ENCODE peak calls at places on chromosomes 11 and 22, in ten cellular contexts. J, O, K, X, D, Y, N, U, Q and L are unnamed samples. For H3K4me1, the result is how much of the 10 kb centered on the place peaks cover.

GRCh38 chr11:115590254-115590653 is 86.0 kb upstream of the CADM1 start:
- DNase-seq in J (peak), Q (no peak), Y (no peak), K (no peak), N (no peak), O (peak), U (no peak), D (peak), X (no peak), L (no peak)

GRCh38 chr22:46881373-46882118 is 119.1 kb downstream of the TBC1D22A start:
- DNase-seq in O (no peak), Q (no peak), U (no peak), N (no peak), X (peak), Y (no peak), K (peak), J (peak), D (no peak), L (no peak)

GRCh38 chr11:133950874-133951483 is 5.8 kb downstream of the IGSF9B start:
- DNase-seq in D (peak), X (no peak), N (peak), J (peak), K (no peak), Q (no peak), O (peak), U (no peak), Y (no peak), L (peak)

GRCh38 chr11:8093931-8094575 is 13.0 kb downstream of the TUB start:
- DNase-seq in O (no peak), K (peak), Q (peak), X (no peak), J (no peak), N (no peak), Y (peak), D (no peak), U (no peak), L (no peak)

GRCh38 chr22:45212306-45212709 is 28.4 kb downstream of the KIAA0930 start:
- DNase-seq in D (peak), U (no peak), O (peak), Y (peak), K (peak), J (peak), N (peak), Q (peak), X (peak), L (peak)

GRCh38 chr11:101885631-101886030 is 29.2 kb upstream of the CEP126 start:
- DNase-seq in O (no peak), D (no peak), J (no peak), N (no peak), K (no peak), X (no peak), Q (no peak), Y (no peak), U (no peak), L (no peak)

GRCh38 chr22:23874871-23875270 is 17.2 kb downstream of the SLC2A11 start:
- DNase-seq in O (no peak), K (no peak), Q (no peak), J (no peak), D (no peak), U (no peak), X (no peak), N (no peak), Y (no peak), L (no peak)

GRCh38 chr11:111910637-111911562 is 670 bp downstream of the CRYAB start:
- DNase-seq in X (no peak), Q (no peak), J (peak), U (no peak), K (no peak), Y (no peak), O (peak), N (no peak), D (no peak), L (no peak)

GRCh38 chr11:56905936-56906335 is 82.8 kb upstream of the OR5AK2 start:
- DNase-seq in N (no peak), Q (no peak), D (no peak), K (no peak), Y (no peak), J (no peak), U (no peak), O (no peak), X (no peak), L (no peak)

GRCh38 chr11:106399075-106399500 is 321.6 kb downstream of the AASDHPPT start:
- DNase-seq in O (no peak), Y (no peak), J (no peak), X (peak), U (no peak), N (peak), K (peak), Q (peak), D (no peak), L (peak)

GRCh38 chr11:135027461-135027860 is 615.4 kb upstream of the B3GAT1 start:
- DNase-seq in J (no peak), K (peak), O (peak), D (peak), N (no peak), Q (no peak), Y (no peak), U (peak), X (peak), L (peak)

GRCh38 chr11:40292636-40293585 is 1166.5 kb downstream of the LRRC4C start:
- DNase-seq in N (no peak), U (no peak), J (no peak), D (peak), Q (no peak), Y (peak), X (peak), O (no peak), K (no peak), L (peak)

GRCh38 chr22:44363980-44364749 is 51.4 kb upstream of the SHISAL1 start:
- DNase-seq in X (no peak), N (peak), K (no peak), D (no peak), U (no peak), O (no peak), Y (peak), J (peak), Q (peak), L (peak)

GRCh38 chr11:102560555-102561011 is 30.0 kb upstream of the MMP7 start:
- DNase-seq in O (no peak), Q (no peak), X (peak), Y (peak), J (no peak), K (peak), N (no peak), U (no peak), D (no peak), L (no peak)

GRCh38 chr11:134118016-134118415 is 49.1 kb downstream of the JAM3 start:
- DNase-seq in D (no peak), U (no peak), Y (no peak), K (no peak), X (no peak), J (no peak), N (no peak), Q (no peak), O (no peak), L (no peak)

GRCh38 chr22:48782817-48783511 is 1044.7 kb downstream of the BRD1 start:
- DNase-seq in J (no peak), Y (peak), Q (peak), K (no peak), D (no peak), X (no peak), N (no peak), U (peak), O (no peak), L (peak)

GRCh38 chr11:62195945-62196344 is 5.9 kb downstream of the SCGB1D1 start:
- DNase-seq in Q (no peak), X (no peak), J (no peak), U (no peak), D (peak), K (no peak), O (no peak), Y (no peak), N (no peak), L (no peak)

GRCh38 chr11:132472411-132473205 is 1059.7 kb downstream of the OPCML start:
- DNase-seq in Q (no peak), J (no peak), O (no peak), D (no peak), X (no peak), N (no peak), U (no peak), Y (no peak), K (peak), L (no peak)

GRCh38 chr11:96284401-96284800 is 58.6 kb downstream of the MAML2 start:
- DNase-seq in Y (no peak), X (no peak), N (no peak), O (no peak), K (no peak), D (no peak), Q (no peak), J (no peak), U (no peak), L (no peak)

GRCh38 chr11:26622201-26622600 is 50.1 kb upstream of the MUC15 start:
- DNase-seq in Y (no peak), K (no peak), J (no peak), N (no peak), U (no peak), X (no peak), Q (no peak), O (no peak), D (no peak), L (no peak)

GRCh38 chr22:21762712-21763581 is 27.4 kb upstream of the YPEL1 start:
- DNase-seq in X (no peak), D (no peak), J (no peak), K (no peak), Y (no peak), U (no peak), N (no peak), Q (no peak), O (no peak), L (no peak)

GRCh38 chr22:17739196-17739975 is 34.9 kb downstream of the BID start:
- DNase-seq in J (no peak), X (no peak), Q (no peak), N (no peak), D (no peak), U (no peak), O (no peak), K (no peak), Y (no peak), L (no peak)

GRCh38 chr11:78080818-78081495 is 1.3 kb upstream of the NDUFC2 start:
- DNase-seq in J (no peak), U (no peak), N (no peak), O (no peak), X (peak), D (peak), Q (no peak), Y (no peak), K (no peak), L (no peak)

GRCh38 chr11:7563269-7563668 is 49.5 kb downstream of the PPFIBP2 start:
- DNase-seq in X (no peak), Q (no peak), N (no peak), D (no peak), K (no peak), U (no peak), O (no peak), Y (no peak), J (no peak), L (no peak)

GRCh38 chr11:61111786-61112517 is 9.7 kb downstream of the CD5 start:
- DNase-seq in X (no peak), Y (peak), U (no peak), O (no peak), J (no peak), K (no peak), D (no peak), N (no peak), Q (no peak), L (no peak)

GRCh38 chr11:27431808-27432207 is 40.8 kb downstream of the LGR4 start:
- DNase-seq in N (no peak), J (no peak), K (no peak), D (peak), O (no peak), U (no peak), X (no peak), Q (no peak), Y (no peak), L (no peak)

GRCh38 chr11:61610905-61611304 is 30.0 kb upstream of the SYT7 start:
- DNase-seq in N (no peak), K (no peak), X (no peak), Y (no peak), Q (no peak), U (no peak), J (peak), D (no peak), O (no peak), L (peak)

GRCh38 chr11:40273192-40273732 is 1186.2 kb downstream of the LRRC4C start:
- DNase-seq in O (no peak), X (no peak), N (no peak), K (no peak), D (no peak), Q (no peak), J (no peak), Y (no peak), U (no peak), L (no peak)

GRCh38 chr11:121129362-121130340 is 28.6 kb downstream of the TECTA start:
- DNase-seq in Y (no peak), X (no peak), Q (peak), O (no peak), D (no peak), U (no peak), N (no peak), K (no peak), J (no peak), L (peak)

GRCh38 chr22:37298748-37299495 is 16.6 kb downstream of the CYTH4 start:
- DNase-seq in X (no peak), U (no peak), K (no peak), Y (no peak), J (no peak), N (no peak), D (no peak), Q (no peak), O (no peak), L (no peak)

GRCh38 chr22:37293172-37293571 is 10.9 kb downstream of the CYTH4 start:
- DNase-seq in J (no peak), N (no peak), Q (no peak), O (no peak), K (no peak), U (no peak), X (no peak), D (no peak), Y (no peak), L (no peak)

GRCh38 chr22:37295213-37295886 is 13.0 kb downstream of the CYTH4 start:
- DNase-seq in Q (no peak), U (no peak), J (no peak), X (no peak), K (no peak), D (no peak), N (no peak), O (no peak), Y (no peak), L (no peak)

GRCh38 chr22:37294747-37295146 is 12.4 kb downstream of the CYTH4 start:
- DNase-seq in J (no peak), Q (no peak), N (no peak), Y (no peak), U (no peak), D (no peak), O (no peak), K (no peak), X (no peak), L (no peak)

DNA sequence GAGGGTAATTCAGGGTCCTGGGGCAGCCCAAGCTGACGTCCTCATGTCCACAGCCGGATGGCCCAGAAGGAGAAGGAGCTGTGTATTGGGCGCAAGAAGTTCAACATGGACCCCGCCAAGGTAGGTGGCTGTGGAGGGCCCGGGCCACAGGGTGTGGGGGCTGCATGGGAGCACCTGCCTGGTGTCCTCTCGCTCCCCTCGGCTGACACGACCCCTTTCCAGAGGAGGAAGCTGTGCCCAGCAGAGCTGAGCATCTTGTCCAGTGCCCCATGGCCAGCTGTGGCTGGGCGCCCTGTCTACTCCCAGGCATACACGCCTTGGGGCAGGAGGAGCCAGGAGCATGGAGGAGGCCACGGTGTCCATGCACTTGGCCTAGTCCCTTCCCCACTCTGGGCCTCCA is 13.6 kb downstream of the CYTH4 start:
- DNase-seq in O (no peak), N (no peak), U (no peak), K (no peak), X (no peak), Q (no peak), J (no peak), Y (no peak), D (no peak), L (no peak)
- H3K4me1 ChIP-seq in O (under half), N (under half), U (under half), K (under half), X (under half), Q (under half), J (under half), Y (under half), D (under half), L (under half)

GRCh38 chr22:25084405-25085107 is 115.1 kb upstream of the CRYBB3 start:
- DNase-seq in U (no peak), Y (no peak), X (no peak), K (no peak), N (no peak), O (no peak), Q (no peak), J (no peak), D (no peak), L (no peak)

GRCh38 chr22:25081409-25081824 is 118.2 kb upstream of the CRYBB3 start:
- DNase-seq in Q (no peak), D (peak), N (no peak), Y (no peak), J (no peak), U (peak), X (peak), K (peak), O (no peak), L (no peak)

GRCh38 chr22:25080855-25081254 is 118.8 kb upstream of the CRYBB3 start:
- DNase-seq in K (no peak), N (no peak), Q (no peak), U (no peak), X (no peak), D (no peak), J (no peak), Y (no peak), O (peak), L (no peak)

GRCh38 chr22:25083414-25084166 is 116.1 kb upstream of the CRYBB3 start:
- DNase-seq in N (no peak), U (no peak), K (peak), X (no peak), Y (no peak), O (no peak), Q (no peak), D (no peak), J (no peak), L (peak)

DNA sequence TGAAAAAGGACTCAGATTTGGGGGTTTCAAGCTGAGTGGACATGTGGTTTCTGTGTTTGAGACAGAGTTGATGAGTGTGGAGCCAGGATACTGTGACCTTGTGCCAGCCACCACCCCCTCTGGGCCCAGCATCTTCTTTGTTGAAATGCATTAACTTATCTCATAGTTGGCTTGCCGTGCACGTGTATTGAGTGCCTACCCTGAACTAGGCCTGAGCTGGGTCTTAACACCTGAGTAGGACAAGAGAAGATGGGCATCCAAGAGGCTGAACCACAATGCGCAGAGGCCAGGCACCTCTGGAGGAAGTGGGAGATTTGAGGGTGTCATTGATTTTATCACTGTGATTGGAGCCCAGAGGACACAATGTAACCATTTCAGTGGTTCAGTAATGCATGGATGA is 117.6 kb upstream of the CRYBB3 start:
- DNase-seq in J (no peak), Y (no peak), Q (no peak), N (no peak), O (no peak), U (no peak), K (no peak), X (no peak), D (no peak), L (no peak)
- H3K4me1 ChIP-seq in J (under half), Y (under half), Q (under half), N (under half), O (under half), U (under half), K (under half), X (under half), D (under half), L (under half)

GRCh38 chr11:4092031-4092430 is 2.6 kb upstream of the RRM1 start:
- DNase-seq in Y (no peak), K (no peak), D (no peak), Q (no peak), U (no peak), X (no peak), O (no peak), J (no peak), N (no peak), L (no peak)
- H3K4me1 ChIP-seq in Y (under half), K (under half), D (under half), Q (under half), U (under half), X (under half), O (under half), J (under half), N (under half), L (under half)

GRCh38 chr11:128480066-128480465 is 107.3 kb downstream of the ETS1 start:
- DNase-seq in O (no peak), U (no peak), D (no peak), K (no peak), N (no peak), X (no peak), J (no peak), Q (no peak), Y (no peak), L (peak)
- H3K4me1 ChIP-seq in O (under half), U (under half), D (under half), K (under half), N (under half), X (under half), J (half or more), Q (half or more), Y (under half), L (under half)